ENCODE peak calls at places on chromosomes 1 and 21, in nine cellular contexts. One of them, this sample, is unnamed.

GRCh38 chr1:224782601-224783000 is 146.9 kb upstream of the DNAH14 start:
- DNase-seq in hepatocyte: no peak
- DNase-seq in ascending aorta: no peak
- DNase-seq in cardiac fibroblast: no peak
- DNase-seq in BJ: no peak
- DNase-seq in AG09319: no peak
- DNase-seq in heart right ventricle: no peak
- DNase-seq in GM23338: no peak
- DNase-seq in astrocyte of the spinal cord: no peak
- DNase-seq in this sample: no peak

GRCh38 chr1:166511754-166512153 is 327.5 kb upstream of the POGK start:
- DNase-seq in AG09319: no peak
- DNase-seq in heart right ventricle: no peak
- DNase-seq in GM23338: no peak
- DNase-seq in ascending aorta: no peak
- DNase-seq in cardiac fibroblast: no peak
- DNase-seq in astrocyte of the spinal cord: no peak
- DNase-seq in hepatocyte: no peak
- DNase-seq in BJ: no peak
- DNase-seq in this sample: no peak

GRCh38 chr1:198556969-198557368 is 16.5 kb upstream of the ATP6V1G3 start:
- DNase-seq in AG09319: no peak
- DNase-seq in ascending aorta: peak; percentile 75
- DNase-seq in heart right ventricle: peak; percentile 21
- DNase-seq in cardiac fibroblast: no peak
- DNase-seq in BJ: no peak
- DNase-seq in astrocyte of the spinal cord: no peak
- DNase-seq in hepatocyte: no peak
- DNase-seq in GM23338: no peak
- DNase-seq in this sample: no peak

GRCh38 chr1:59976194-59977074 is 49.9 kb upstream of the CYP2J2 start:
- DNase-seq in cardiac fibroblast: peak; percentile 66
- DNase-seq in heart right ventricle: peak; percentile 63
- DNase-seq in ascending aorta: peak; percentile 84
- DNase-seq in GM23338: peak; percentile 83
- DNase-seq in AG09319: no peak
- DNase-seq in astrocyte of the spinal cord: peak; percentile 66
- DNase-seq in BJ: no peak
- DNase-seq in hepatocyte: peak; percentile 78
- DNase-seq in this sample: no peak

GRCh38 chr1:22507582-22507981 is 55.7 kb upstream of the EPHA8 start:
- DNase-seq in AG09319: no peak
- DNase-seq in hepatocyte: no peak
- DNase-seq in cardiac fibroblast: no peak
- DNase-seq in BJ: no peak
- DNase-seq in ascending aorta: no peak
- DNase-seq in GM23338: no peak
- DNase-seq in heart right ventricle: no peak
- DNase-seq in astrocyte of the spinal cord: no peak
- DNase-seq in this sample: no peak

GRCh38 chr1:224539971-224540370 is 76.1 kb upstream of the CNIH3 start:
- DNase-seq in BJ: no peak
- DNase-seq in cardiac fibroblast: no peak
- DNase-seq in astrocyte of the spinal cord: peak; percentile 81
- DNase-seq in hepatocyte: no peak
- DNase-seq in heart right ventricle: no peak
- DNase-seq in AG09319: no peak
- DNase-seq in GM23338: no peak
- DNase-seq in ascending aorta: no peak
- DNase-seq in this sample: no peak

GRCh38 chr1:230187290-230187689 is 120.3 kb downstream of the GALNT2 start:
- DNase-seq in AG09319: no peak
- DNase-seq in ascending aorta: no peak
- DNase-seq in BJ: no peak
- DNase-seq in heart right ventricle: no peak
- DNase-seq in hepatocyte: no peak
- DNase-seq in cardiac fibroblast: no peak
- DNase-seq in astrocyte of the spinal cord: no peak
- DNase-seq in GM23338: no peak
- DNase-seq in this sample: no peak

GRCh38 chr21:18759751-18760161 is 356.2 kb upstream of the TMPRSS15 start:
- DNase-seq in hepatocyte: no peak
- DNase-seq in astrocyte of the spinal cord: no peak
- DNase-seq in BJ: no peak
- DNase-seq in AG09319: no peak
- DNase-seq in GM23338: no peak
- DNase-seq in heart right ventricle: no peak
- DNase-seq in cardiac fibroblast: no peak
- DNase-seq in ascending aorta: no peak
- DNase-seq in this sample: no peak

GRCh38 chr1:183281039-183281438 is 95.0 kb downstream of the LAMC2 start:
- DNase-seq in ascending aorta: peak; percentile 85
- DNase-seq in cardiac fibroblast: peak; percentile 97
- DNase-seq in BJ: no peak
- DNase-seq in hepatocyte: no peak
- DNase-seq in AG09319: no peak
- DNase-seq in heart right ventricle: no peak
- DNase-seq in astrocyte of the spinal cord: no peak
- DNase-seq in GM23338: no peak
- DNase-seq in this sample: no peak

GRCh38 chr1:218390625-218391024 is 45.5 kb downstream of the TGFB2 start:
- DNase-seq in BJ: no peak
- DNase-seq in ascending aorta: no peak
- DNase-seq in astrocyte of the spinal cord: peak; percentile 63
- DNase-seq in heart right ventricle: no peak
- DNase-seq in GM23338: no peak
- DNase-seq in cardiac fibroblast: peak; percentile 79
- DNase-seq in AG09319: no peak
- DNase-seq in hepatocyte: no peak
- DNase-seq in this sample: peak; percentile 93

GRCh38 chr21:37047079-37047478 is 25.8 kb downstream of the PIGP start:
- DNase-seq in BJ: no peak
- DNase-seq in GM23338: no peak
- DNase-seq in astrocyte of the spinal cord: no peak
- DNase-seq in cardiac fibroblast: no peak
- DNase-seq in AG09319: no peak
- DNase-seq in heart right ventricle: no peak
- DNase-seq in hepatocyte: peak; percentile 51
- DNase-seq in ascending aorta: no peak
- DNase-seq in this sample: no peak

GRCh38 chr1:59138402-59138801 is 158.5 kb upstream of the FGGY start:
- DNase-seq in hepatocyte: no peak
- DNase-seq in BJ: no peak
- DNase-seq in GM23338: no peak
- DNase-seq in astrocyte of the spinal cord: no peak
- DNase-seq in AG09319: no peak
- DNase-seq in cardiac fibroblast: no peak
- DNase-seq in heart right ventricle: no peak
- DNase-seq in ascending aorta: no peak
- DNase-seq in this sample: no peak

GRCh38 chr1:233020441-233020840 is 70.0 kb downstream of the NTPCR start:
- DNase-seq in astrocyte of the spinal cord: peak; percentile 25
- DNase-seq in GM23338: no peak
- DNase-seq in hepatocyte: no peak
- DNase-seq in AG09319: no peak
- DNase-seq in heart right ventricle: no peak
- DNase-seq in BJ: no peak
- DNase-seq in cardiac fibroblast: peak; percentile 48
- DNase-seq in ascending aorta: no peak
- DNase-seq in this sample: no peak

GRCh38 chr1:1317420-1317819 is 7.0 kb downstream of the INTS11 start:
- DNase-seq in astrocyte of the spinal cord: no peak
- DNase-seq in GM23338: no peak
- DNase-seq in heart right ventricle: no peak
- DNase-seq in hepatocyte: no peak
- DNase-seq in ascending aorta: no peak
- DNase-seq in AG09319: no peak
- DNase-seq in BJ: no peak
- DNase-seq in cardiac fibroblast: no peak
- DNase-seq in this sample: no peak

GRCh38 chr1:214135886-214136285 is 145.1 kb upstream of the SMYD2 start:
- DNase-seq in heart right ventricle: no peak
- DNase-seq in AG09319: no peak
- DNase-seq in ascending aorta: no peak
- DNase-seq in hepatocyte: no peak
- DNase-seq in GM23338: peak; percentile 33
- DNase-seq in astrocyte of the spinal cord: peak; percentile 19
- DNase-seq in BJ: peak; percentile 26
- DNase-seq in cardiac fibroblast: no peak
- DNase-seq in this sample: no peak

GRCh38 chr1:32072622-32073386 is at the start of gene TMEM39B:
- DNase-seq in astrocyte of the spinal cord: peak; percentile 99
- DNase-seq in cardiac fibroblast: peak; percentile 97
- DNase-seq in hepatocyte: peak; percentile 98
- DNase-seq in AG09319: peak; percentile 87
- DNase-seq in ascending aorta: peak; percentile 98
- DNase-seq in BJ: peak; percentile 77
- DNase-seq in heart right ventricle: peak; percentile 94
- DNase-seq in GM23338: peak; percentile 98
- DNase-seq in this sample: peak; percentile 78
- TF ChIP-seq CTCF in astrocyte of the spinal cord: peak; percentile 34
- TF ChIP-seq CTCF in cardiac fibroblast: no peak
- TF ChIP-seq CTCF in hepatocyte: no peak
- TF ChIP-seq CTCF in AG09319: peak; percentile 15
- TF ChIP-seq CTCF in ascending aorta: peak; percentile 13
- TF ChIP-seq CTCF in BJ: no peak
- TF ChIP-seq CTCF in heart right ventricle: peak; percentile 7
- TF ChIP-seq CTCF in GM23338: peak; percentile 78
- TF ChIP-seq CTCF in this sample: peak; percentile 31

DNA sequence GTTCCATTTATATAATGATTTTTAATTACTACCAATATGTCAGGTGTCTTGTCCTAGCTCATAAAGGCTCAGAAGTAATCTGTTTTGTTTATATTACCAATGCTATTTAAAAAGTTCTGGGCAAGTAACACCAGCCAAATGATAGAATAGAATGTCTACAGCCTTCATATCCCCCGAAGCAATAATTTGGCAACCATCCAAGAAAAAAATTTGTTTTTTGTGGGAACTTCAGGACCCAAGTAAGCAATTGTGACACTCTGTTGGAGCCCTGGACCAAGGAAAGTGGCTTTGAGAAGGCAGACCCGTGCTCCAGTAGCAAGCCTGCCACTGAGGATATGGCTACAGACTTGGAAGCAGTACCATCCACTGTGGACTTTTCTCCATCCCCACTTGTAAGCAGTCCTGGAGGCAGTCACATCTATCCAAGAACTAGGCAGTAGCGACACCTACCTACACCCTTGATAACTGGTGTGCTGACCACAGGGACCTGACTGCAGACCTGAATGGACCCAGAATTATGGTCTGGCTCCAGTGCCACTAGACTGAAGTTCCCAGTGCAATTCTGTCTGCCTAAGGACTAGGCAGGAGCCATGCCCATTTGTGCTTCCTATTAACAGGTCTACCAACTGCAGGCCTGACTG is 870.7 kb upstream of the ADGRL2 start:
- DNase-seq in GM23338: no peak
- DNase-seq in heart right ventricle: no peak
- DNase-seq in ascending aorta: no peak
- DNase-seq in AG09319: no peak
- DNase-seq in astrocyte of the spinal cord: no peak
- DNase-seq in BJ: no peak
- DNase-seq in hepatocyte: no peak
- DNase-seq in cardiac fibroblast: no peak
- DNase-seq in this sample: no peak
- TF ChIP-seq CTCF in GM23338: peak; percentile 42
- TF ChIP-seq CTCF in heart right ventricle: no peak
- TF ChIP-seq CTCF in ascending aorta: no peak
- TF ChIP-seq CTCF in AG09319: no peak
- TF ChIP-seq CTCF in astrocyte of the spinal cord: no peak
- TF ChIP-seq CTCF in BJ: no peak
- TF ChIP-seq CTCF in hepatocyte: no peak
- TF ChIP-seq CTCF in cardiac fibroblast: no peak
- TF ChIP-seq CTCF in this sample: no peak

DNA sequence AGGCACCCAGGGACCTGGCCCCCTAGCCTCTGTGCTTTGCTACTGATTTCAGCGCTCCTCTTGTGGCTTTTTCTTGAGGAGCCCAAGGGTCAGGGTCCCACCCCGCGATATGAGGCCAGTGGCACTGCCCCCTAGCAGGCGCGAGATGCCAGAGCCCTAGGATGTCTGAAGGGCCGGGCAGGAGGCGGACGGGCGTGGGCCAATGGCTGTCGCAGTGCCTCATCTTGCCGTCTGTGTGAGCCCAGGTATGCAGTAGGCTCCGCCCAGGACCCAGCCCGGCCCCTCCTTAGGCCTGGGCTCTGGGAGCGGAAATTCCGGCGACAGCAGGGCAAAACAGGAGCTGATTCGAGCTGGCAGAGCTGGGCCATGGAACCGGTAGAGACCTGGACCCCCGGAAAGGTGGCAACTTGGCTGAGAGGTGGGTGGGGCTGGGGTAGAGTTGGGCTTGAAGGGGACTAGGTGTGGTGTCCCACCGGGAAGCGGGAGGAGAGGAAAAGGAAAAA is at the start of gene CNKSR1:
- DNase-seq in hepatocyte: peak; percentile 90
- DNase-seq in ascending aorta: no peak
- DNase-seq in AG09319: no peak
- DNase-seq in GM23338: peak; percentile 97
- DNase-seq in astrocyte of the spinal cord: no peak
- DNase-seq in heart right ventricle: no peak
- DNase-seq in cardiac fibroblast: no peak
- DNase-seq in BJ: no peak
- DNase-seq in this sample: no peak
- TF ChIP-seq CTCF in hepatocyte: peak; percentile 28
- TF ChIP-seq CTCF in ascending aorta: no peak
- TF ChIP-seq CTCF in AG09319: no peak
- TF ChIP-seq CTCF in GM23338: peak; percentile 64
- TF ChIP-seq CTCF in astrocyte of the spinal cord: no peak
- TF ChIP-seq CTCF in heart right ventricle: no peak
- TF ChIP-seq CTCF in cardiac fibroblast: no peak
- TF ChIP-seq CTCF in BJ: no peak
- TF ChIP-seq CTCF in this sample: no peak

GRCh38 chr1:44707112-44707881 is 23.7 kb downstream of the RNU5D-1 start:
- DNase-seq in hepatocyte: peak; percentile 41
- DNase-seq in AG09319: peak; percentile 68
- DNase-seq in ascending aorta: no peak
- DNase-seq in cardiac fibroblast: peak; percentile 47
- DNase-seq in GM23338: no peak
- DNase-seq in BJ: peak; percentile 77
- DNase-seq in heart right ventricle: no peak
- DNase-seq in astrocyte of the spinal cord: peak; percentile 89
- DNase-seq in this sample: peak; percentile 22

GRCh38 chr1:44705938-44706337 is 25.0 kb downstream of the RNU5D-1 start:
- DNase-seq in hepatocyte: no peak
- DNase-seq in cardiac fibroblast: no peak
- DNase-seq in AG09319: no peak
- DNase-seq in ascending aorta: no peak
- DNase-seq in GM23338: no peak
- DNase-seq in astrocyte of the spinal cord: no peak
- DNase-seq in heart right ventricle: no peak
- DNase-seq in BJ: no peak
- DNase-seq in this sample: no peak

GRCh38 chr1:44705470-44705869 is 25.5 kb downstream of the RNU5D-1 start:
- DNase-seq in GM23338: no peak
- DNase-seq in BJ: no peak
- DNase-seq in ascending aorta: no peak
- DNase-seq in astrocyte of the spinal cord: no peak
- DNase-seq in cardiac fibroblast: no peak
- DNase-seq in AG09319: no peak
- DNase-seq in heart right ventricle: no peak
- DNase-seq in hepatocyte: no peak
- DNase-seq in this sample: no peak

GRCh38 chr1:44713321-44713781 is 17.6 kb downstream of the RNU5D-1 start:
- DNase-seq in heart right ventricle: no peak
- DNase-seq in cardiac fibroblast: no peak
- DNase-seq in AG09319: no peak
- DNase-seq in GM23338: no peak
- DNase-seq in ascending aorta: no peak
- DNase-seq in astrocyte of the spinal cord: no peak
- DNase-seq in hepatocyte: peak; percentile 46
- DNase-seq in BJ: no peak
- DNase-seq in this sample: no peak

GRCh38 chr1:44707959-44708831 is 22.8 kb downstream of the RNU5D-1 start:
- DNase-seq in hepatocyte: peak; percentile 57
- DNase-seq in cardiac fibroblast: peak; percentile 69
- DNase-seq in GM23338: peak; percentile 88
- DNase-seq in ascending aorta: no peak
- DNase-seq in AG09319: peak; percentile 22
- DNase-seq in heart right ventricle: no peak
- DNase-seq in astrocyte of the spinal cord: peak; percentile 50
- DNase-seq in BJ: no peak
- DNase-seq in this sample: no peak
- TF ChIP-seq CTCF in hepatocyte: peak; percentile 50
- TF ChIP-seq CTCF in cardiac fibroblast: peak; percentile 67
- TF ChIP-seq CTCF in GM23338: peak; percentile 80
- TF ChIP-seq CTCF in ascending aorta: peak; percentile 69
- TF ChIP-seq CTCF in AG09319: peak; percentile 70
- TF ChIP-seq CTCF in heart right ventricle: peak; percentile 74
- TF ChIP-seq CTCF in astrocyte of the spinal cord: peak; percentile 59
- TF ChIP-seq CTCF in BJ: peak; percentile 63
- TF ChIP-seq CTCF in this sample: peak; percentile 50

This sample was measured in retinal pigment epithelial cell.